ENCODE peak calls at places on chromosome 15, in ten cellular contexts. One of them, this sample, is unnamed.

GRCh38 chr15:43918717-43919116 is 91.9 kb downstream of the WDR76 start:
- DNase-seq in PC-9: no peak
- DNase-seq in mucosa of descending colon: no peak
- DNase-seq in stomach: no peak
- DNase-seq in fibroblast of the aortic adventitia: no peak
- DNase-seq in psoas muscle: no peak
- DNase-seq in fibroblast of mammary gland: no peak
- DNase-seq in fibroblast of pulmonary artery: no peak
- DNase-seq in astrocyte of the cerebellum: no peak
- DNase-seq in AG04449: no peak
- DNase-seq in this sample: no peak

GRCh38 chr15:80856400-80856799 is 77.2 kb downstream of the CEMIP start:
- DNase-seq in PC-9: no peak
- DNase-seq in mucosa of descending colon: no peak
- DNase-seq in stomach: no peak
- DNase-seq in fibroblast of the aortic adventitia: no peak
- DNase-seq in psoas muscle: no peak
- DNase-seq in fibroblast of mammary gland: no peak
- DNase-seq in fibroblast of pulmonary artery: no peak
- DNase-seq in astrocyte of the cerebellum: no peak
- DNase-seq in AG04449: no peak
- DNase-seq in this sample: no peak

GRCh38 chr15:36468746-36469145 is 110.7 kb upstream of the CDIN1 start:
- DNase-seq in PC-9: no peak
- DNase-seq in mucosa of descending colon: no peak
- DNase-seq in stomach: no peak
- DNase-seq in fibroblast of the aortic adventitia: peak; percentile 43
- DNase-seq in psoas muscle: no peak
- DNase-seq in fibroblast of mammary gland: peak; percentile 63
- DNase-seq in fibroblast of pulmonary artery: peak; percentile 81
- DNase-seq in astrocyte of the cerebellum: peak; percentile 95
- DNase-seq in AG04449: peak; percentile 76
- DNase-seq in this sample: no peak

GRCh38 chr15:50145451-50145872 is 26.4 kb upstream of the ATP8B4 start:
- DNase-seq in PC-9: no peak
- DNase-seq in mucosa of descending colon: no peak
- DNase-seq in stomach: no peak
- DNase-seq in fibroblast of the aortic adventitia: peak; percentile 92
- DNase-seq in psoas muscle: no peak
- DNase-seq in fibroblast of mammary gland: peak; percentile 90
- DNase-seq in fibroblast of pulmonary artery: peak; percentile 92
- DNase-seq in astrocyte of the cerebellum: peak; percentile 84
- DNase-seq in AG04449: peak; percentile 24
- DNase-seq in this sample: no peak

GRCh38 chr15:75138016-75138999 is 63.4 kb upstream of the C15orf39 start:
- DNase-seq in PC-9: no peak
- DNase-seq in mucosa of descending colon: no peak
- DNase-seq in stomach: no peak
- DNase-seq in fibroblast of the aortic adventitia: peak; percentile 49
- DNase-seq in psoas muscle: no peak
- DNase-seq in fibroblast of mammary gland: no peak
- DNase-seq in fibroblast of pulmonary artery: peak; percentile 61
- DNase-seq in astrocyte of the cerebellum: no peak
- DNase-seq in AG04449: no peak
- DNase-seq in this sample: no peak

GRCh38 chr15:59812185-59812870 is 123.2 kb upstream of the BNIP2 start:
- DNase-seq in PC-9: no peak
- DNase-seq in mucosa of descending colon: no peak
- DNase-seq in stomach: no peak
- DNase-seq in fibroblast of the aortic adventitia: no peak
- DNase-seq in psoas muscle: no peak
- DNase-seq in fibroblast of mammary gland: no peak
- DNase-seq in fibroblast of pulmonary artery: no peak
- DNase-seq in astrocyte of the cerebellum: no peak
- DNase-seq in AG04449: no peak
- DNase-seq in this sample: no peak

GRCh38 chr15:57079907-57080750 is 161.7 kb downstream of the TCF12 start:
- DNase-seq in PC-9: no peak
- DNase-seq in mucosa of descending colon: no peak
- DNase-seq in stomach: no peak
- DNase-seq in fibroblast of the aortic adventitia: no peak
- DNase-seq in psoas muscle: no peak
- DNase-seq in fibroblast of mammary gland: no peak
- DNase-seq in fibroblast of pulmonary artery: no peak
- DNase-seq in astrocyte of the cerebellum: no peak
- DNase-seq in AG04449: no peak
- DNase-seq in this sample: no peak

GRCh38 chr15:39837454-39837853 is 54.8 kb upstream of the FSIP1 start:
- DNase-seq in PC-9: no peak
- DNase-seq in mucosa of descending colon: no peak
- DNase-seq in stomach: no peak
- DNase-seq in fibroblast of the aortic adventitia: no peak
- DNase-seq in psoas muscle: no peak
- DNase-seq in fibroblast of mammary gland: no peak
- DNase-seq in fibroblast of pulmonary artery: no peak
- DNase-seq in astrocyte of the cerebellum: no peak
- DNase-seq in AG04449: no peak
- DNase-seq in this sample: no peak

GRCh38 chr15:99976811-99977271 is 243.6 kb upstream of the LYSMD4 start:
- DNase-seq in PC-9: no peak
- DNase-seq in mucosa of descending colon: no peak
- DNase-seq in stomach: no peak
- DNase-seq in fibroblast of the aortic adventitia: peak; percentile 9
- DNase-seq in psoas muscle: no peak
- DNase-seq in fibroblast of mammary gland: peak; percentile 11
- DNase-seq in fibroblast of pulmonary artery: peak; percentile 80
- DNase-seq in astrocyte of the cerebellum: peak; percentile 34
- DNase-seq in AG04449: no peak
- DNase-seq in this sample: no peak

GRCh38 chr15:61915640-61916039 is 144.6 kb downstream of the VPS13C start:
- DNase-seq in PC-9: no peak
- DNase-seq in mucosa of descending colon: no peak
- DNase-seq in stomach: no peak
- DNase-seq in fibroblast of the aortic adventitia: no peak
- DNase-seq in psoas muscle: peak; percentile 12
- DNase-seq in fibroblast of mammary gland: no peak
- DNase-seq in fibroblast of pulmonary artery: no peak
- DNase-seq in astrocyte of the cerebellum: no peak
- DNase-seq in AG04449: no peak
- DNase-seq in this sample: no peak

GRCh38 chr15:61908241-61908640 is 152.0 kb downstream of the VPS13C start:
- DNase-seq in PC-9: no peak
- DNase-seq in mucosa of descending colon: no peak
- DNase-seq in stomach: no peak
- DNase-seq in fibroblast of the aortic adventitia: no peak
- DNase-seq in psoas muscle: no peak
- DNase-seq in fibroblast of mammary gland: no peak
- DNase-seq in fibroblast of pulmonary artery: no peak
- DNase-seq in astrocyte of the cerebellum: no peak
- DNase-seq in AG04449: no peak
- DNase-seq in this sample: no peak

GRCh38 chr15:61906961-61907752 is 153.1 kb downstream of the VPS13C start:
- DNase-seq in PC-9: no peak
- DNase-seq in mucosa of descending colon: no peak
- DNase-seq in stomach: no peak
- DNase-seq in fibroblast of the aortic adventitia: no peak
- DNase-seq in psoas muscle: no peak
- DNase-seq in fibroblast of mammary gland: no peak
- DNase-seq in fibroblast of pulmonary artery: no peak
- DNase-seq in astrocyte of the cerebellum: no peak
- DNase-seq in AG04449: no peak
- DNase-seq in this sample: no peak

GRCh38 chr15:61907753-61908086 is 152.5 kb downstream of the VPS13C start:
- DNase-seq in PC-9: no peak
- DNase-seq in mucosa of descending colon: no peak
- DNase-seq in stomach: no peak
- DNase-seq in fibroblast of the aortic adventitia: no peak
- DNase-seq in psoas muscle: no peak
- DNase-seq in fibroblast of mammary gland: no peak
- DNase-seq in fibroblast of pulmonary artery: no peak
- DNase-seq in astrocyte of the cerebellum: no peak
- DNase-seq in AG04449: no peak
- DNase-seq in this sample: no peak

GRCh38 chr15:61910839-61911369 is 149.3 kb downstream of the VPS13C start:
- DNase-seq in PC-9: no peak
- DNase-seq in mucosa of descending colon: no peak
- DNase-seq in stomach: no peak
- DNase-seq in fibroblast of the aortic adventitia: no peak
- DNase-seq in psoas muscle: no peak
- DNase-seq in fibroblast of mammary gland: no peak
- DNase-seq in fibroblast of pulmonary artery: no peak
- DNase-seq in astrocyte of the cerebellum: no peak
- DNase-seq in AG04449: no peak
- DNase-seq in this sample: no peak
- TF ChIP-seq CTCF in PC-9: no peak
- TF ChIP-seq CTCF in mucosa of descending colon: no peak
- TF ChIP-seq CTCF in stomach: no peak
- TF ChIP-seq CTCF in fibroblast of the aortic adventitia: no peak
- TF ChIP-seq CTCF in psoas muscle: no peak
- TF ChIP-seq CTCF in fibroblast of mammary gland: no peak
- TF ChIP-seq CTCF in fibroblast of pulmonary artery: no peak
- TF ChIP-seq CTCF in astrocyte of the cerebellum: no peak
- TF ChIP-seq CTCF in AG04449: no peak
- TF ChIP-seq CTCF in this sample: no peak

GRCh38 chr15:34757262-34757661 is 2.5 kb upstream of the GJD2 start:
- DNase-seq in PC-9: no peak
- DNase-seq in mucosa of descending colon: no peak
- DNase-seq in stomach: no peak
- DNase-seq in fibroblast of the aortic adventitia: no peak
- DNase-seq in psoas muscle: no peak
- DNase-seq in fibroblast of mammary gland: no peak
- DNase-seq in fibroblast of pulmonary artery: no peak
- DNase-seq in astrocyte of the cerebellum: no peak
- DNase-seq in AG04449: no peak
- DNase-seq in this sample: no peak

GRCh38 chr15:34754674-34755418 is at the start of gene GJD2:
- DNase-seq in PC-9: no peak
- DNase-seq in mucosa of descending colon: no peak
- DNase-seq in stomach: no peak
- DNase-seq in fibroblast of the aortic adventitia: no peak
- DNase-seq in psoas muscle: no peak
- DNase-seq in fibroblast of mammary gland: no peak
- DNase-seq in fibroblast of pulmonary artery: no peak
- DNase-seq in astrocyte of the cerebellum: no peak
- DNase-seq in AG04449: no peak
- DNase-seq in this sample: no peak

GRCh38 chr15:34753236-34753894 is 1.4 kb downstream of the GJD2 start:
- DNase-seq in PC-9: peak; percentile 15
- DNase-seq in mucosa of descending colon: no peak
- DNase-seq in stomach: no peak
- DNase-seq in fibroblast of the aortic adventitia: peak; percentile 50
- DNase-seq in psoas muscle: no peak
- DNase-seq in fibroblast of mammary gland: peak; percentile 63
- DNase-seq in fibroblast of pulmonary artery: peak; percentile 71
- DNase-seq in astrocyte of the cerebellum: peak; percentile 34
- DNase-seq in AG04449: peak; percentile 4
- DNase-seq in this sample: peak; percentile 6

GRCh38 chr15:34755419-34755773 is 598 bp upstream of the GJD2 start:
- DNase-seq in PC-9: no peak
- DNase-seq in mucosa of descending colon: no peak
- DNase-seq in stomach: no peak
- DNase-seq in fibroblast of the aortic adventitia: no peak
- DNase-seq in psoas muscle: no peak
- DNase-seq in fibroblast of mammary gland: no peak
- DNase-seq in fibroblast of pulmonary artery: no peak
- DNase-seq in astrocyte of the cerebellum: no peak
- DNase-seq in AG04449: no peak
- DNase-seq in this sample: no peak

GRCh38 chr15:34754171-34754580 is 622 bp downstream of the GJD2 start:
- DNase-seq in PC-9: no peak
- DNase-seq in mucosa of descending colon: no peak
- DNase-seq in stomach: no peak
- DNase-seq in fibroblast of the aortic adventitia: no peak
- DNase-seq in psoas muscle: no peak
- DNase-seq in fibroblast of mammary gland: no peak
- DNase-seq in fibroblast of pulmonary artery: no peak
- DNase-seq in astrocyte of the cerebellum: no peak
- DNase-seq in AG04449: no peak
- DNase-seq in this sample: no peak
- H3K4me3 ChIP-seq in PC-9: no peak overlapping the region
- H3K4me3 ChIP-seq in mucosa of descending colon: no peak overlapping the region
- H3K4me3 ChIP-seq in stomach: no peak overlapping the region
- H3K4me3 ChIP-seq in fibroblast of the aortic adventitia: no peak overlapping the region
- H3K4me3 ChIP-seq in psoas muscle: peak overlapping the region; percentile 55
- H3K4me3 ChIP-seq in fibroblast of mammary gland: no peak overlapping the region
- H3K4me3 ChIP-seq in fibroblast of pulmonary artery: no peak overlapping the region
- H3K4me3 ChIP-seq in astrocyte of the cerebellum: no peak overlapping the region
- H3K4me3 ChIP-seq in AG04449: no peak overlapping the region
- H3K4me3 ChIP-seq in this sample: no peak overlapping the region

GRCh38 chr15:71155534-71155933 is 40.3 kb downstream of the THSD4 start:
- DNase-seq in PC-9: no peak
- DNase-seq in mucosa of descending colon: no peak
- DNase-seq in stomach: no peak
- DNase-seq in fibroblast of the aortic adventitia: no peak
- DNase-seq in psoas muscle: no peak
- DNase-seq in fibroblast of mammary gland: no peak
- DNase-seq in fibroblast of pulmonary artery: no peak
- DNase-seq in astrocyte of the cerebellum: no peak
- DNase-seq in AG04449: no peak
- DNase-seq in this sample: no peak
- TF ChIP-seq CTCF in PC-9: no peak
- TF ChIP-seq CTCF in mucosa of descending colon: no peak
- TF ChIP-seq CTCF in stomach: no peak
- TF ChIP-seq CTCF in fibroblast of the aortic adventitia: no peak
- TF ChIP-seq CTCF in psoas muscle: no peak
- TF ChIP-seq CTCF in fibroblast of mammary gland: no peak
- TF ChIP-seq CTCF in fibroblast of pulmonary artery: no peak
- TF ChIP-seq CTCF in astrocyte of the cerebellum: no peak
- TF ChIP-seq CTCF in AG04449: no peak
- TF ChIP-seq CTCF in this sample: no peak

GRCh38 chr15:91689377-91689776 is 164.1 kb upstream of the SLCO3A1 start:
- DNase-seq in PC-9: no peak
- DNase-seq in mucosa of descending colon: no peak
- DNase-seq in stomach: no peak
- DNase-seq in fibroblast of the aortic adventitia: no peak
- DNase-seq in psoas muscle: no peak
- DNase-seq in fibroblast of mammary gland: no peak
- DNase-seq in fibroblast of pulmonary artery: no peak
- DNase-seq in astrocyte of the cerebellum: no peak
- DNase-seq in AG04449: no peak
- DNase-seq in this sample: no peak

GRCh38 chr15:91694131-91694828 is 159.2 kb upstream of the SLCO3A1 start:
- DNase-seq in PC-9: no peak
- DNase-seq in mucosa of descending colon: no peak
- DNase-seq in stomach: no peak
- DNase-seq in fibroblast of the aortic adventitia: peak; percentile 93
- DNase-seq in psoas muscle: peak; percentile 51
- DNase-seq in fibroblast of mammary gland: peak; percentile 79
- DNase-seq in fibroblast of pulmonary artery: peak; percentile 76
- DNase-seq in astrocyte of the cerebellum: peak; percentile 79
- DNase-seq in AG04449: no peak
- DNase-seq in this sample: no peak

GRCh38 chr15:91692596-91692995 is 160.9 kb upstream of the SLCO3A1 start:
- DNase-seq in PC-9: no peak
- DNase-seq in mucosa of descending colon: no peak
- DNase-seq in stomach: no peak
- DNase-seq in fibroblast of the aortic adventitia: no peak
- DNase-seq in psoas muscle: no peak
- DNase-seq in fibroblast of mammary gland: no peak
- DNase-seq in fibroblast of pulmonary artery: no peak
- DNase-seq in astrocyte of the cerebellum: no peak
- DNase-seq in AG04449: no peak
- DNase-seq in this sample: no peak

GRCh38 chr15:91696981-91697380 is 156.5 kb upstream of the SLCO3A1 start:
- DNase-seq in PC-9: no peak
- DNase-seq in mucosa of descending colon: no peak
- DNase-seq in stomach: no peak
- DNase-seq in fibroblast of the aortic adventitia: no peak
- DNase-seq in psoas muscle: no peak
- DNase-seq in fibroblast of mammary gland: no peak
- DNase-seq in fibroblast of pulmonary artery: no peak
- DNase-seq in astrocyte of the cerebellum: no peak
- DNase-seq in AG04449: no peak
- DNase-seq in this sample: no peak

GRCh38 chr15:91694829-91695205 is 158.7 kb upstream of the SLCO3A1 start:
- DNase-seq in PC-9: no peak
- DNase-seq in mucosa of descending colon: no peak
- DNase-seq in stomach: no peak
- DNase-seq in fibroblast of the aortic adventitia: peak; percentile 80
- DNase-seq in psoas muscle: peak; percentile 46
- DNase-seq in fibroblast of mammary gland: peak; percentile 84
- DNase-seq in fibroblast of pulmonary artery: peak; percentile 78
- DNase-seq in astrocyte of the cerebellum: peak; percentile 19
- DNase-seq in AG04449: no peak
- DNase-seq in this sample: no peak
- H3K4me3 ChIP-seq in PC-9: no peak overlapping the region
- H3K4me3 ChIP-seq in mucosa of descending colon: no peak overlapping the region
- H3K4me3 ChIP-seq in stomach: peak overlapping the region; percentile 4
- H3K4me3 ChIP-seq in fibroblast of the aortic adventitia: peak overlapping the region; percentile 51
- H3K4me3 ChIP-seq in psoas muscle: peak overlapping the region; percentile 42
- H3K4me3 ChIP-seq in fibroblast of mammary gland: peak overlapping the region; percentile 34
- H3K4me3 ChIP-seq in fibroblast of pulmonary artery: peak overlapping the region; percentile 19
- H3K4me3 ChIP-seq in astrocyte of the cerebellum: no peak overlapping the region
- H3K4me3 ChIP-seq in AG04449: no peak overlapping the region
- H3K4me3 ChIP-seq in this sample: no peak overlapping the region

This sample was measured in epithelial cell of proximal tubule.